ENCODE peak calls at places on chromosomes 16 and 17, in four cellular contexts. R, W, Z and P are unnamed samples.

GRCh38 chr17:44793885-44794698 is 35.3 kb downstream of the ADAM11 start:
- DNase-seq in W (peak; percentile 64), Z (no peak), R (no peak), P (peak; percentile 13)

GRCh38 chr16:57938936-57939871 is 31.7 kb downstream of the CNGB1 start:
- DNase-seq in Z (peak; percentile 20), W (no peak), R (peak; percentile 74), P (peak; percentile 52)

GRCh38 chr17:31442276-31442675 is 50.8 kb downstream of the RAB11FIP4 start:
- DNase-seq in Z (no peak), R (no peak), W (no peak), P (no peak)

GRCh38 chr17:68961204-68961893 is 6.2 kb upstream of the ABCA8 start:
- DNase-seq in W (no peak), R (no peak), Z (no peak), P (no peak)

GRCh38 chr16:17803625-17804410 is 333.1 kb upstream of the XYLT1 start:
- DNase-seq in W (no peak), Z (no peak), R (no peak), P (no peak)

GRCh38 chr16:50473375-50473945 is 74.7 kb upstream of the NKD1 start:
- DNase-seq in W (no peak), Z (no peak), R (no peak), P (no peak)

GRCh38 chr17:14359251-14359939 is 58.5 kb downstream of the HS3ST3B1 start:
- DNase-seq in R (no peak), W (no peak), Z (no peak), P (no peak)

GRCh38 chr16:66150691-66151090 is 215.8 kb upstream of the CDH5 start:
- DNase-seq in R (no peak), Z (no peak), W (no peak), P (no peak)

GRCh38 chr16:48102083-48103008 is 53.4 kb downstream of the ABCC12 start:
- DNase-seq in R (no peak), W (no peak), Z (no peak), P (no peak)

GRCh38 chr16:67312450-67313118 is 14.0 kb downstream of the KCTD19 start:
- DNase-seq in R (no peak), Z (no peak), W (no peak), P (no peak)

GRCh38 chr16:31010539-31010938 is at the start of gene STX1B:
- DNase-seq in R (no peak), W (no peak), Z (no peak), P (peak; percentile 48)

GRCh38 chr16:75060708-75061107 is 55.9 kb downstream of the LDHD start:
- DNase-seq in Z (no peak), R (no peak), W (no peak), P (no peak)

GRCh38 chr16:28136751-28137434 is 73.4 kb upstream of the GSG1L start:
- DNase-seq in Z (no peak), W (no peak), R (no peak), P (peak; percentile 38)

GRCh38 chr16:3188925-3189825 is 1.2 kb downstream of the OR1F1 start:
- DNase-seq in Z (no peak), R (no peak), W (no peak), P (no peak)

GRCh38 chr17:70961341-70961740 is 792.0 kb downstream of the KCNJ2 start:
- DNase-seq in Z (no peak), R (no peak), W (no peak), P (no peak)

GRCh38 chr17:68054296-68054900 is 18.9 kb downstream of the KPNA2 start:
- DNase-seq in R (peak; percentile 32), W (no peak), Z (peak; percentile 28), P (no peak)

GRCh38 chr16:86298166-86299131 is 211.9 kb upstream of the FOXF1 start:
- DNase-seq in W (peak; percentile 87), Z (peak; percentile 46), R (no peak), P (no peak)

GRCh38 chr17:14301279-14301760 is 439 bp downstream of the HS3ST3B1 start:
- DNase-seq in Z (no peak), R (peak; percentile 27), W (no peak), P (no peak)

GRCh38 chr16:87834668-87835473 is 34.4 kb downstream of the SLC7A5 start:
- DNase-seq in Z (no peak), R (no peak), W (peak; percentile 85), P (peak; percentile 91)

GRCh38 chr17:83031321-83031945 is 48.0 kb upstream of the METRNL start:
- DNase-seq in Z (peak; percentile 5), R (peak; percentile 22), W (peak; percentile 41), P (no peak)

GRCh38 chr16:11078812-11079459 is 134.6 kb downstream of the CLEC16A start:
- DNase-seq in R (no peak), Z (peak; percentile 86), W (peak; percentile 94), P (peak; percentile 80)

GRCh38 chr16:19153876-19154275 is 14.2 kb upstream of the SYT17 start:
- DNase-seq in R (no peak), W (no peak), Z (no peak), P (no peak)

GRCh38 chr17:42629420-42630009 is 20.0 kb downstream of the TUBG1 start:
- DNase-seq in R (no peak), W (no peak), Z (no peak), P (no peak)

GRCh38 chr16:67101301-67101675 is 8.5 kb upstream of the PHAF1 start:
- DNase-seq in Z (no peak), R (no peak), W (no peak), P (no peak)

GRCh38 chr17:45175759-45176140 is 14.1 kb downstream of the HEXIM2 start:
- DNase-seq in W (no peak), Z (no peak), R (no peak), P (no peak)

GRCh38 chr16:30743690-30744089 is 4.5 kb upstream of the PHKG2 start:
- DNase-seq in W (peak; percentile 81), R (no peak), Z (peak; percentile 50), P (no peak)

GRCh38 chr17:77724876-77725615 is 233.5 kb upstream of the TNRC6C start:
- DNase-seq in Z (no peak), R (peak; percentile 53), W (no peak), P (no peak)

GRCh38 chr17:44987194-44987882 is 19.2 kb upstream of the C1QL1 start:
- DNase-seq in W (no peak), R (no peak), Z (no peak), P (no peak)

GRCh38 chr16:27355610-27356009 is 41.8 kb downstream of the IL4R start:
- DNase-seq in Z (peak; percentile 41), W (peak; percentile 82), R (peak; percentile 33), P (peak; percentile 77)

GRCh38 chr17:72467841-72468653 is 347.2 kb downstream of the SOX9 start:
- DNase-seq in Z (no peak), W (no peak), R (peak; percentile 77), P (peak; percentile 31)

GRCh38 chr17:72466199-72466598 is 345.4 kb downstream of the SOX9 start:
- DNase-seq in W (no peak), R (peak; percentile 39), Z (no peak), P (peak; percentile 26)

GRCh38 chr17:72463287-72464102 is 342.7 kb downstream of the SOX9 start:
- DNase-seq in W (no peak), Z (no peak), R (peak; percentile 59), P (no peak)

GRCh38 chr17:72465191-72466024 is 344.6 kb downstream of the SOX9 start:
- DNase-seq in Z (no peak), R (peak; percentile 62), W (no peak), P (peak; percentile 35)

DNA sequence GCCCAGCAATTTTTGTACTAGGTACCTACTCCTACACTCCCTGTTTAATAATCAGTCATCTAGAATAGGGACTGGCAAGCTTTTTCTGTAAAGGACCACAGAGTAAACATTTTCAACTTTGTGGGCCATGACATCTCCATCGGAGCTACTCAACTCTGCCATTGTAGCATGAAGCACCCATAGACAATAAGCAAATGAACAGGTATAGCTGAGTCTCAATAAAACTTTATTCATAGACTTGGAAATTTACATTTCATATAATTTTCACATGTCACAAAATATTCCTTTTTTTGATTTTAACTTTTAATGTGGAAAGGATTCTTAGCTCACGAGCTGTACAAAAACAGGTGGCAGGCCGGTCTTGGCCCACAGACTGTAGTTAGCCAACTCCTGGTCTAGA is 345.8 kb downstream of the SOX9 start:
- DNase-seq in W (no peak), R (no peak), Z (no peak), P (no peak)
- TF ChIP-seq POLR2A in W (no peak), R (no peak), Z (no peak), P (no peak)

DNA sequence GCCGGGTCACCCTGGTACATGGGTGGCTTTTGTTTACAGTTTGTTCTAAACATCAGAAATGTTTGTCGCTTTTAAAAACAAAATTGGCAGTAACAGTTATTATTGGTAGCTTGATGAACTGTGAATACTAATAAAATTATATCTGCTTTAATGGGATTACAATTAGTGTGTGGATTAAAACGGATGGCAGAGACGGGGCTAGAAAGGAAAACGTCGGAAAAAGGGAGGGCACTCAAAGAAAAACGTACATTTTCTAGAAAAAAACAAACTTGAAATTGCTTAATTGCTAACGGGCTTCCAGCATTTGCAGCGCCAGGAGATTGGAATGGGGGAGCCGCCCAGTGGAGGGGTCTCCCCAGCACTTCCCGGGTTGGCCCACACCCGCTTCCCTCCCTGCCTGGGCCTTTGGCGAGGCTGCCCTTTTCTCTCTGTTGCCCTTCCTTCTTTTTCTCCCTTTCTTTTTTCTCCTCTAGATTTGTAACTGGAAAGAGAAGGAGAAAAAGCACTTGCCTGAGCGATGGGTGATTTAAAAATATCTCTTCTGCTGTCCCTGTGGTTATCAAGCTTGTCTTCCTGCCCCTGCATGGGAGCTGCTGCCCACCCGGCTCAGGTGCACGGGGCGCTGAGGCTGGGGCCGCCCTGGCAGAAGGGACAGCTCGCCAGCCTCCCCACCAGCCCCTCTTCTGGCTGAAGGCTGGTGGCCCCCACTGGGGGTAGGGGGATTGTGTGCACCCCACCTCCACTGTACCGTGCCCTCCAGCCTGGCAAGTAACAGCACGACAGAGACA is 5.9 kb downstream of the BAHCC1 start:
- DNase-seq in R (no peak), W (no peak), Z (no peak), P (no peak)
- H3K4me1 ChIP-seq in R (peaks cover 48% of the 10 kb centered on the region), W (peaks cover 73% of the 10 kb centered on the region), Z (no peaks in the 10 kb centered on the region), P (peaks cover 58% of the 10 kb centered on the region)

GRCh38 chr17:8951210-8951609 is 14.3 kb downstream of the PIK3R5 start:
- DNase-seq in W (no peak), Z (no peak), R (no peak), P (no peak)
- H3K27ac ChIP-seq in W (no peak overlapping the region), Z (no peak overlapping the region), R (no peak overlapping the region), P (no peak overlapping the region)

GRCh38 chr17:37479025-37479424 is 10.7 kb upstream of the DUSP14 start:
- DNase-seq in R (no peak), Z (no peak), W (no peak), P (no peak)

GRCh38 chr17:37480427-37480826 is 9.3 kb upstream of the DUSP14 start:
- DNase-seq in Z (no peak), R (no peak), W (no peak), P (no peak)

GRCh38 chr17:37485938-37486570 is 3.6 kb upstream of the DUSP14 start:
- DNase-seq in Z (no peak), R (no peak), W (no peak), P (no peak)

GRCh38 chr17:37481001-37481665 is 8.6 kb upstream of the DUSP14 start:
- DNase-seq in Z (peak; percentile 30), W (no peak), R (no peak), P (no peak)

DNA sequence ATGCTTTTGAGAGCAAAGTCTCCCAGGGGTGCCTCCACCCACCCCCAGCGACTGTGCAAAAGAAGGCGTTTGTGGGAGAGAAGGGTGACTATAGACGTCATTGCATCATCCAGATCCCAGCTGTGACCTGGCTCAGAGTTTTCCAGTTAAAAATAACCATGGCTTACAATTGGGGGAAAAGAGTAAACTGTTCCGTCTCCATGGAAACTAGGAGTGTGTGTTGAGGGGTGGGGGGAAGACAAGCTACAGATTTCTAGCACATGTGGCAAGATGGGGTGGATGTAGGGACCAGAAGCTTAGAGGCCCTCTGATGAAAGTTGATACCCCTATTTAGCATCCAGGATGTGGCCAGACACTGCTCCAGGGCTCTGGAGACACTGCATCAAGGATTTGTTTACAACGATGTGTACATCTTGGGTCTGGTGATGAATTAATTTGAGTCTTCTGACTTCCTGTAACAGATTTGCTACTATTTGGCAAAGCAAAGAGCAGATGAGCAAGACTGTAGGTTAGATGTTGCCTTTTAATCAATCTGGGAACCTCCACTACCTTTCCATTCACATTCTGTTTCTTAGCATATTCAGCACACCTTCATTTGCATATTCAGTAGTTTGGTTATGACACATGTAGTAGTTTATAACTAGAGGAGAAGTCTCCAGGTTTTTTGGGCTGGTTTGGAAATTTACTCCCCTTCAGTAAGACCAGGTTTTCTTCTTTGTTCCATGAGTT is 6.2 kb upstream of the DUSP14 start:
- DNase-seq in W (peak; percentile 70), Z (peak; percentile 36), R (no peak), P (no peak)
- TF ChIP-seq POLR2A in W (no peak), Z (no peak), R (no peak), P (no peak)